ENCODE peak calls at places on chromosome 12, in four cellular contexts. One of them, this sample, is unnamed.

GRCh38 chr12:98295681-98296080 is 219.7 kb upstream of the TMPO start:
- DNase-seq in fibroblast of the aortic adventitia: no peak
- DNase-seq in naive thymus-derived CD4-positive, alpha-beta T cell: no peak
- DNase-seq in neuronal stem cell: no peak
- DNase-seq in this sample: no peak

GRCh38 chr12:121797937-121798801 is 4.7 kb upstream of the RHOF start:
- DNase-seq in naive thymus-derived CD4-positive, alpha-beta T cell: no peak
- DNase-seq in fibroblast of the aortic adventitia: peak
- DNase-seq in neuronal stem cell: no peak
- DNase-seq in this sample: no peak

GRCh38 chr12:26135571-26135970 is 10.7 kb upstream of the BHLHE41 start:
- DNase-seq in fibroblast of the aortic adventitia: no peak
- DNase-seq in neuronal stem cell: no peak
- DNase-seq in naive thymus-derived CD4-positive, alpha-beta T cell: no peak
- DNase-seq in this sample: no peak

GRCh38 chr12:79737875-79738718 is 47.3 kb upstream of the PAWR start:
- DNase-seq in naive thymus-derived CD4-positive, alpha-beta T cell: peak
- DNase-seq in neuronal stem cell: peak
- DNase-seq in fibroblast of the aortic adventitia: peak
- DNase-seq in this sample: no peak

GRCh38 chr12:120361506-120362208 is 7.3 kb downstream of the MSI1 start:
- DNase-seq in fibroblast of the aortic adventitia: peak
- DNase-seq in naive thymus-derived CD4-positive, alpha-beta T cell: no peak
- DNase-seq in neuronal stem cell: peak
- DNase-seq in this sample: no peak

GRCh38 chr12:109461049-109461845 is 15.9 kb downstream of the KCTD10 start:
- DNase-seq in naive thymus-derived CD4-positive, alpha-beta T cell: no peak
- DNase-seq in fibroblast of the aortic adventitia: peak
- DNase-seq in neuronal stem cell: no peak
- DNase-seq in this sample: no peak

GRCh38 chr12:121536929-121537813 is 43.7 kb downstream of the KDM2B start:
- DNase-seq in naive thymus-derived CD4-positive, alpha-beta T cell: peak
- DNase-seq in fibroblast of the aortic adventitia: peak
- DNase-seq in neuronal stem cell: peak
- DNase-seq in this sample: peak

GRCh38 chr12:116604151-116604550 is 45.0 kb downstream of the MAP1LC3B2 start:
- DNase-seq in fibroblast of the aortic adventitia: peak
- DNase-seq in neuronal stem cell: no peak
- DNase-seq in naive thymus-derived CD4-positive, alpha-beta T cell: no peak
- DNase-seq in this sample: no peak

GRCh38 chr12:82015623-82016347 is 256.6 kb upstream of the PPFIA2 start:
- DNase-seq in naive thymus-derived CD4-positive, alpha-beta T cell: no peak
- DNase-seq in neuronal stem cell: no peak
- DNase-seq in fibroblast of the aortic adventitia: no peak
- DNase-seq in this sample: no peak

GRCh38 chr12:55673638-55674037 is 34.1 kb downstream of the ITGA7 start:
- DNase-seq in fibroblast of the aortic adventitia: no peak
- DNase-seq in naive thymus-derived CD4-positive, alpha-beta T cell: no peak
- DNase-seq in neuronal stem cell: no peak
- DNase-seq in this sample: no peak

GRCh38 chr12:55760663-55761062 is 17.7 kb downstream of the GDF11 start:
- DNase-seq in neuronal stem cell: no peak
- DNase-seq in fibroblast of the aortic adventitia: no peak
- DNase-seq in naive thymus-derived CD4-positive, alpha-beta T cell: no peak
- DNase-seq in this sample: no peak

GRCh38 chr12:12503384-12504078 is 59.1 kb downstream of the DUSP16 start:
- DNase-seq in naive thymus-derived CD4-positive, alpha-beta T cell: no peak
- DNase-seq in fibroblast of the aortic adventitia: no peak
- DNase-seq in neuronal stem cell: no peak
- DNase-seq in this sample: no peak

GRCh38 chr12:115313929-115314328 is 630.0 kb upstream of the TBX3 start:
- DNase-seq in neuronal stem cell: no peak
- DNase-seq in naive thymus-derived CD4-positive, alpha-beta T cell: no peak
- DNase-seq in fibroblast of the aortic adventitia: peak
- DNase-seq in this sample: no peak

GRCh38 chr12:11684811-11685210 is 35.3 kb downstream of the ETV6 start:
- DNase-seq in naive thymus-derived CD4-positive, alpha-beta T cell: no peak
- DNase-seq in neuronal stem cell: no peak
- DNase-seq in fibroblast of the aortic adventitia: no peak
- DNase-seq in this sample: no peak

GRCh38 chr12:30694412-30694955 is 1.2 kb downstream of the IPO8 start:
- DNase-seq in fibroblast of the aortic adventitia: peak
- DNase-seq in naive thymus-derived CD4-positive, alpha-beta T cell: no peak
- DNase-seq in neuronal stem cell: no peak
- DNase-seq in this sample: no peak

GRCh38 chr12:66236969-66237368 is 48.0 kb downstream of the IRAK3 start:
- DNase-seq in naive thymus-derived CD4-positive, alpha-beta T cell: no peak
- DNase-seq in fibroblast of the aortic adventitia: no peak
- DNase-seq in neuronal stem cell: no peak
- DNase-seq in this sample: no peak

GRCh38 chr12:71938728-71939385 is at the start of gene TPH2:
- DNase-seq in fibroblast of the aortic adventitia: peak
- DNase-seq in neuronal stem cell: peak
- DNase-seq in naive thymus-derived CD4-positive, alpha-beta T cell: peak
- DNase-seq in this sample: no peak

GRCh38 chr12:58069268-58069967 is 128.1 kb downstream of the ATP23 start:
- DNase-seq in naive thymus-derived CD4-positive, alpha-beta T cell: no peak
- DNase-seq in neuronal stem cell: no peak
- DNase-seq in fibroblast of the aortic adventitia: peak
- DNase-seq in this sample: no peak

GRCh38 chr12:130335517-130336392 is 1.9 kb upstream of the PIWIL1 start:
- DNase-seq in fibroblast of the aortic adventitia: peak
- DNase-seq in naive thymus-derived CD4-positive, alpha-beta T cell: peak
- DNase-seq in neuronal stem cell: peak
- DNase-seq in this sample: no peak

GRCh38 chr12:12870454-12870853 is 20.9 kb upstream of the GPRC5A start:
- DNase-seq in neuronal stem cell: no peak
- DNase-seq in fibroblast of the aortic adventitia: peak
- DNase-seq in naive thymus-derived CD4-positive, alpha-beta T cell: no peak
- DNase-seq in this sample: peak

GRCh38 chr12:94263011-94263786 is 114.8 kb downstream of the PLXNC1 start:
- DNase-seq in fibroblast of the aortic adventitia: peak
- DNase-seq in naive thymus-derived CD4-positive, alpha-beta T cell: peak
- DNase-seq in neuronal stem cell: no peak
- DNase-seq in this sample: no peak

GRCh38 chr12:19186722-19187661 is 57.5 kb downstream of the PLEKHA5 start:
- DNase-seq in naive thymus-derived CD4-positive, alpha-beta T cell: peak
- DNase-seq in fibroblast of the aortic adventitia: peak
- DNase-seq in neuronal stem cell: peak
- DNase-seq in this sample: no peak

GRCh38 chr12:130487636-130488035 is 149.9 kb downstream of the PIWIL1 start:
- DNase-seq in naive thymus-derived CD4-positive, alpha-beta T cell: no peak
- DNase-seq in fibroblast of the aortic adventitia: no peak
- DNase-seq in neuronal stem cell: no peak
- DNase-seq in this sample: no peak

GRCh38 chr12:57771271-57771872 is 533 bp downstream of the METTL1 start:
- DNase-seq in naive thymus-derived CD4-positive, alpha-beta T cell: no peak
- DNase-seq in fibroblast of the aortic adventitia: peak
- DNase-seq in neuronal stem cell: peak
- DNase-seq in this sample: peak

GRCh38 chr12:22443379-22444316 is 100.7 kb downstream of the C2CD5 start:
- DNase-seq in naive thymus-derived CD4-positive, alpha-beta T cell: peak
- DNase-seq in fibroblast of the aortic adventitia: peak
- DNase-seq in neuronal stem cell: peak
- DNase-seq in this sample: peak

GRCh38 chr12:91618281-91618680 is 435.7 kb upstream of the DCN start:
- DNase-seq in fibroblast of the aortic adventitia: no peak
- DNase-seq in neuronal stem cell: no peak
- DNase-seq in naive thymus-derived CD4-positive, alpha-beta T cell: no peak
- DNase-seq in this sample: no peak

GRCh38 chr12:91622981-91623380 is 440.4 kb upstream of the DCN start:
- DNase-seq in naive thymus-derived CD4-positive, alpha-beta T cell: no peak
- DNase-seq in fibroblast of the aortic adventitia: no peak
- DNase-seq in neuronal stem cell: no peak
- DNase-seq in this sample: no peak

GRCh38 chr12:91617830-91618229 is 435.2 kb upstream of the DCN start:
- DNase-seq in fibroblast of the aortic adventitia: no peak
- DNase-seq in neuronal stem cell: no peak
- DNase-seq in naive thymus-derived CD4-positive, alpha-beta T cell: no peak
- DNase-seq in this sample: no peak

GRCh38 chr12:91620949-91621348 is 438.3 kb upstream of the DCN start:
- DNase-seq in fibroblast of the aortic adventitia: peak
- DNase-seq in neuronal stem cell: peak
- DNase-seq in naive thymus-derived CD4-positive, alpha-beta T cell: no peak
- DNase-seq in this sample: no peak

DNA sequence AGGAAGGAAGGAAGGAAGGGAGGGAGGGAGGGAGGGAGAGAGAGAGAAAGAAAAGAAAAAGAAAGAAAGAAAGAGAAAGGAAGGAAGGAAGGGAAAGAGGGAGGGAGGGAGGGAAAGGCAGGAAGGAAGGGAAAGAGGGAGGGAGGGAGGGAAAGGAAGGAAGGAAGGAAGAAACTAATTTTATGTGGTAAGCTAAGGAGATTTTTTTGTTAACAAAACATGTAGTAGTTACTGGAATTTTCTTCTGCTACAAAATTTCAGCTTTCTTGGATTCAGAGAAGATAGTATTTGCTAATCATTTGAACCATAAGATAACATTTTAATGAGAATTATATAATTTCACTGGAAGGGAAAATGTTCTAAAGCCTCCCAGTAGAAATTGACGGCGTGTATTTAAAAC is 437.8 kb upstream of the DCN start:
- DNase-seq in neuronal stem cell: no peak
- DNase-seq in naive thymus-derived CD4-positive, alpha-beta T cell: no peak
- DNase-seq in fibroblast of the aortic adventitia: no peak
- DNase-seq in this sample: no peak
- H3K4me3 ChIP-seq in neuronal stem cell: no peak
- H3K4me3 ChIP-seq in naive thymus-derived CD4-positive, alpha-beta T cell: no peak
- H3K4me3 ChIP-seq in fibroblast of the aortic adventitia: no peak
- H3K4me3 ChIP-seq in this sample: no peak

GRCh38 chr12:125186471-125187147 is 121.4 kb downstream of the AACS start:
- DNase-seq in fibroblast of the aortic adventitia: peak
- DNase-seq in neuronal stem cell: no peak
- DNase-seq in naive thymus-derived CD4-positive, alpha-beta T cell: no peak
- DNase-seq in this sample: no peak

GRCh38 chr12:125185311-125185739 is 120.1 kb downstream of the AACS start:
- DNase-seq in naive thymus-derived CD4-positive, alpha-beta T cell: no peak
- DNase-seq in fibroblast of the aortic adventitia: no peak
- DNase-seq in neuronal stem cell: peak
- DNase-seq in this sample: no peak

GRCh38 chr12:125187148-125187733 is 122.0 kb downstream of the AACS start:
- DNase-seq in fibroblast of the aortic adventitia: peak
- DNase-seq in neuronal stem cell: no peak
- DNase-seq in naive thymus-derived CD4-positive, alpha-beta T cell: no peak
- DNase-seq in this sample: no peak

GRCh38 chr12:125184213-125184952 is 119.1 kb downstream of the AACS start:
- DNase-seq in naive thymus-derived CD4-positive, alpha-beta T cell: no peak
- DNase-seq in neuronal stem cell: no peak
- DNase-seq in fibroblast of the aortic adventitia: no peak
- DNase-seq in this sample: no peak

GRCh38 chr12:125185740-125186470 is 120.7 kb downstream of the AACS start:
- DNase-seq in fibroblast of the aortic adventitia: peak
- DNase-seq in neuronal stem cell: peak
- DNase-seq in naive thymus-derived CD4-positive, alpha-beta T cell: no peak
- DNase-seq in this sample: peak
- H3K4me3 ChIP-seq in fibroblast of the aortic adventitia: peak
- H3K4me3 ChIP-seq in neuronal stem cell: peak
- H3K4me3 ChIP-seq in naive thymus-derived CD4-positive, alpha-beta T cell: no peak
- H3K4me3 ChIP-seq in this sample: no peak

DNA sequence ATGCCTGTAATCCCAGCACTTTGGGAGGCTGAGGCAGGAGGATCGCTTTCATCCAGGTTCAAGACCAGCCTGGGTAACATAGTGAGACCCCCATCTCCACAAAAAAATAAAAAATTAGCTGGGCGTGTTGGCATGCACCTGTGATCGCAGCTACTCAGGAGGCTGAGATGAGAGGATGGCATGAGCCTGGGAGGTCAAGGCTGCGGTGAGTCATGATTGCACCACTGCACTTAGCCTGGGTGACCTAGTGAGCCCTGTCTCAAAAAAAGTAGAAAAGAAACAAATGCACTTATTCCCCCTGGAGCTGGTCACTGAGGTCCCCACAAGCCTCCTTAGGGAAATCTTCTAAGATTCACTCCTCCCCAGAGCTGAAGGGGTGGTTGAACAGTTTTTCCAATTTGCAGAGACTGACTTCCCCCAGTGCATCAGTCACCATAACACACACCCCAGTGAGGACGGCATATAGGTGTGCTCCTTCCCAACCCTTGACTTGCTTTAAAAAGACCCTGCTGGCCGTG is 1.6 kb downstream of the CD9 start:
- DNase-seq in fibroblast of the aortic adventitia: no peak
- DNase-seq in naive thymus-derived CD4-positive, alpha-beta T cell: no peak
- DNase-seq in neuronal stem cell: no peak
- DNase-seq in this sample: no peak
- H3K4me3 ChIP-seq in fibroblast of the aortic adventitia: peak
- H3K4me3 ChIP-seq in naive thymus-derived CD4-positive, alpha-beta T cell: no peak
- H3K4me3 ChIP-seq in neuronal stem cell: no peak
- H3K4me3 ChIP-seq in this sample: peak

DNA sequence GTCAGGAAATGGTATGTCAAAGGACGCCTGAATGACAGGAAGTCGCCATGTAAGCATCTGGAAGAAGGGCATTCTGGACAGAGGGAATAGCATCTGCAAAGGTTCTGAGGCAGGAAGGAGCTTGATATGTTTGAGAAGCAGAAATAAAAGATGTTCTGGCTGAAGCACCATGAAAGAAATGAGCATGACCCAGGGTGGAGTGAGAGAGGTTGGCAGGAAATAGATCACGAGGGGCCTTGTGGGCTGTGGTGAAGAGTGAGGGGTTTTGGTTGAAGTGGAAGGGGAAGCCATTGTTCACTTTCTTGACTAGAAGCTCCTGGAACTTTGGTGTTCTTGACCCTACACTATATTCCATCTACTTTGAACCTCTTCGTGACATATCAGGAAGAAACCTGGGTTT is 99.4 kb upstream of the PARP11 start:
- DNase-seq in naive thymus-derived CD4-positive, alpha-beta T cell: peak
- DNase-seq in neuronal stem cell: no peak
- DNase-seq in fibroblast of the aortic adventitia: no peak
- DNase-seq in this sample: peak
- H3K4me3 ChIP-seq in naive thymus-derived CD4-positive, alpha-beta T cell: no peak
- H3K4me3 ChIP-seq in neuronal stem cell: no peak
- H3K4me3 ChIP-seq in fibroblast of the aortic adventitia: no peak
- H3K4me3 ChIP-seq in this sample: no peak

DNA sequence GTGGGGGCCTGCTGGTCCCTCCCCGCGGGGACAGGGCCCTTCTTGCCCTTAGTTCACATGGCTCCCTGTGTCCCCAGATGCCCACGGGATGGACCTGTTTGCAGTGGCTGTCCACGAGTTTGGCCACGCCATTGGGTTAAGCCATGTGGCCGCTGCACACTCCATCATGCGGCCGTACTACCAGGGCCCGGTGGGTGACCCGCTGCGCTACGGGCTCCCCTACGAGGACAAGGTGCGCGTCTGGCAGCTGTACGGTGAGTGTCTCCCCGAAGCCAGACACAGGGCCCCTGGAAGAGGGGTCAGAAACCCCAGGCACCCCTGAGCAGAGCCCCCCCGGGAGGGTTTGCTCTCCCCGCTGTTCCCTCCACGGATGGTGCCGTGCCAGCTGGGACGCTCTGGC is 13.4 kb downstream of the MMP17 start:
- DNase-seq in naive thymus-derived CD4-positive, alpha-beta T cell: no peak
- DNase-seq in fibroblast of the aortic adventitia: no peak
- DNase-seq in neuronal stem cell: no peak
- DNase-seq in this sample: no peak
- H3K4me3 ChIP-seq in naive thymus-derived CD4-positive, alpha-beta T cell: no peak
- H3K4me3 ChIP-seq in fibroblast of the aortic adventitia: no peak
- H3K4me3 ChIP-seq in neuronal stem cell: no peak
- H3K4me3 ChIP-seq in this sample: no peak

This sample was measured in lower leg skin.